ENCODE peak calls at places on chromosome 1, in seven cellular contexts. D, B, F, E, C, X and U are unnamed samples.

GRCh38 chr1:66556161-66556611 is 22.2 kb downstream of the SGIP1 start:
- DNase-seq in D (no peak), B (no peak), F (no peak), E (no peak), C (no peak), X (no peak), U (no peak)

GRCh38 chr1:221858758-221859157 is 116.9 kb upstream of the DUSP10 start:
- DNase-seq in D (no peak), B (peak), F (no peak), E (peak), C (no peak), X (no peak), U (no peak)

GRCh38 chr1:234602334-234603220 is 7.4 kb downstream of the IRF2BP2 start:
- DNase-seq in D (no peak), B (peak), F (peak), E (peak), C (no peak), X (no peak), U (no peak)

GRCh38 chr1:1373493-1374067 is 1.4 kb downstream of the AURKAIP1 start:
- DNase-seq in D (no peak), B (no peak), F (no peak), E (no peak), C (no peak), X (no peak), U (no peak)

GRCh38 chr1:153919879-153920852 is 2.6 kb downstream of the GATAD2B start:
- DNase-seq in D (no peak), B (no peak), F (no peak), E (peak), C (no peak), X (no peak), U (no peak)

GRCh38 chr1:42479621-42480020 is 16.5 kb downstream of the CCDC30 start:
- DNase-seq in D (no peak), B (no peak), F (no peak), E (peak), C (no peak), X (no peak), U (no peak)

GRCh38 chr1:220151454-220151853 is 57.5 kb downstream of the IARS2 start:
- DNase-seq in D (no peak), B (no peak), F (no peak), E (no peak), C (no peak), X (no peak), U (no peak)

GRCh38 chr1:154459044-154459443 is 43.0 kb upstream of the TDRD10 start:
- DNase-seq in D (no peak), B (no peak), F (no peak), E (no peak), C (no peak), X (no peak), U (no peak)

GRCh38 chr1:15246960-15247614 is at the start of gene FHAD1:
- DNase-seq in D (no peak), B (no peak), F (peak), E (peak), C (peak), X (peak), U (peak)

GRCh38 chr1:29415156-29415830 is 179.0 kb downstream of the PTPRU start:
- DNase-seq in D (no peak), B (no peak), F (no peak), E (no peak), C (no peak), X (no peak), U (no peak)

GRCh38 chr1:215744419-215744818 is 177.3 kb downstream of the KCTD3 start:
- DNase-seq in D (no peak), B (no peak), F (no peak), E (peak), C (no peak), X (no peak), U (no peak)

GRCh38 chr1:43560286-43560685 is 29.6 kb downstream of the PTPRF start:
- DNase-seq in D (no peak), B (no peak), F (no peak), E (no peak), C (no peak), X (no peak), U (no peak)

GRCh38 chr1:95003433-95003738 is 69.4 kb downstream of the ALG14 start:
- DNase-seq in D (no peak), B (no peak), F (no peak), E (peak), C (no peak), X (no peak), U (no peak)

GRCh38 chr1:78762113-78762512 is 112.5 kb downstream of the IFI44 start:
- DNase-seq in D (no peak), B (no peak), F (no peak), E (no peak), C (no peak), X (no peak), U (no peak)

GRCh38 chr1:58575831-58576726 is 973 bp downstream of the TACSTD2 start:
- DNase-seq in D (no peak), B (no peak), F (no peak), E (no peak), C (peak), X (no peak), U (no peak)

GRCh38 chr1:172838681-172839313 is 179.9 kb downstream of the FASLG start:
- DNase-seq in D (no peak), B (no peak), F (no peak), E (no peak), C (no peak), X (no peak), U (no peak)

GRCh38 chr1:10634428-10635384 is 160.0 kb downstream of the PEX14 start:
- DNase-seq in D (no peak), B (no peak), F (no peak), E (no peak), C (no peak), X (no peak), U (no peak)

GRCh38 chr1:200053639-200054038 is 26.1 kb downstream of the NR5A2 start:
- DNase-seq in D (no peak), B (no peak), F (no peak), E (no peak), C (no peak), X (no peak), U (no peak)

GRCh38 chr1:5479876-5480275 is 512.3 kb downstream of the NPHP4 start:
- DNase-seq in D (no peak), B (no peak), F (no peak), E (no peak), C (no peak), X (no peak), U (no peak)